ENCODE peak calls at places on chromosomes 11 and 22, in ten cellular contexts. One of them, this sample, is unnamed.

GRCh38 chr11:96827164-96827563 is 437.4 kb downstream of the JRKL start:
- DNase-seq in COR-L47: peak; percentile 2
- DNase-seq in CD8-positive, alpha-beta memory T cell: no peak
- DNase-seq in NCI-H2107: no peak
- DNase-seq in natural killer cell: no peak
- DNase-seq in frontal cortex: peak; percentile 1
- DNase-seq in activated naive CD8-positive, alpha-beta T cell treated with anti-CD3 and anti-CD28 coated beads, Interleukin-2, amount 50 U/mL, for 16 hours: no peak
- DNase-seq in GM04503: no peak
- DNase-seq in EL: no peak
- DNase-seq in mesendoderm: peak; percentile 61
- DNase-seq in this sample: no peak

GRCh38 chr22:27210111-27210739 is 552.8 kb downstream of the MIAT start:
- DNase-seq in COR-L47: no peak
- DNase-seq in CD8-positive, alpha-beta memory T cell: no peak
- DNase-seq in NCI-H2107: no peak
- DNase-seq in natural killer cell: no peak
- DNase-seq in frontal cortex: no peak
- DNase-seq in activated naive CD8-positive, alpha-beta T cell treated with anti-CD3 and anti-CD28 coated beads, Interleukin-2, amount 50 U/mL, for 16 hours: no peak
- DNase-seq in GM04503: no peak
- DNase-seq in EL: no peak
- DNase-seq in mesendoderm: no peak
- DNase-seq in this sample: no peak

GRCh38 chr11:125542709-125543108 is 26.6 kb upstream of the EI24 start:
- DNase-seq in COR-L47: no peak
- DNase-seq in CD8-positive, alpha-beta memory T cell: no peak
- DNase-seq in NCI-H2107: no peak
- DNase-seq in natural killer cell: no peak
- DNase-seq in frontal cortex: no peak
- DNase-seq in activated naive CD8-positive, alpha-beta T cell treated with anti-CD3 and anti-CD28 coated beads, Interleukin-2, amount 50 U/mL, for 16 hours: no peak
- DNase-seq in GM04503: no peak
- DNase-seq in EL: no peak
- DNase-seq in mesendoderm: peak; percentile 72
- DNase-seq in this sample: no peak

GRCh38 chr11:130580372-130580771 is 131.9 kb downstream of the ADAMTS15 start:
- DNase-seq in COR-L47: peak; percentile 83
- DNase-seq in CD8-positive, alpha-beta memory T cell: no peak
- DNase-seq in NCI-H2107: no peak
- DNase-seq in natural killer cell: no peak
- DNase-seq in frontal cortex: peak; percentile 54
- DNase-seq in activated naive CD8-positive, alpha-beta T cell treated with anti-CD3 and anti-CD28 coated beads, Interleukin-2, amount 50 U/mL, for 16 hours: no peak
- DNase-seq in GM04503: peak; percentile 54
- DNase-seq in EL: peak; percentile 87
- DNase-seq in mesendoderm: peak; percentile 97
- DNase-seq in this sample: no peak

GRCh38 chr11:93648168-93648567 is 13.3 kb upstream of the CEP295 start:
- DNase-seq in COR-L47: peak; percentile 22
- DNase-seq in CD8-positive, alpha-beta memory T cell: no peak
- DNase-seq in NCI-H2107: no peak
- DNase-seq in natural killer cell: no peak
- DNase-seq in frontal cortex: no peak
- DNase-seq in activated naive CD8-positive, alpha-beta T cell treated with anti-CD3 and anti-CD28 coated beads, Interleukin-2, amount 50 U/mL, for 16 hours: no peak
- DNase-seq in GM04503: no peak
- DNase-seq in EL: no peak
- DNase-seq in mesendoderm: peak; percentile 55
- DNase-seq in this sample: no peak

GRCh38 chr11:19553683-19554333 is 158.8 kb upstream of the NAV2 start:
- DNase-seq in COR-L47: peak; percentile 64
- DNase-seq in CD8-positive, alpha-beta memory T cell: peak; percentile 17
- DNase-seq in NCI-H2107: peak; percentile 43
- DNase-seq in natural killer cell: peak; percentile 66
- DNase-seq in frontal cortex: peak; percentile 75
- DNase-seq in activated naive CD8-positive, alpha-beta T cell treated with anti-CD3 and anti-CD28 coated beads, Interleukin-2, amount 50 U/mL, for 16 hours: peak; percentile 25
- DNase-seq in GM04503: peak; percentile 13
- DNase-seq in EL: peak; percentile 74
- DNase-seq in mesendoderm: peak; percentile 78
- DNase-seq in this sample: peak; percentile 28

GRCh38 chr22:46902998-46903916 is 140.8 kb downstream of the TBC1D22A start:
- DNase-seq in COR-L47: no peak
- DNase-seq in CD8-positive, alpha-beta memory T cell: no peak
- DNase-seq in NCI-H2107: no peak
- DNase-seq in natural killer cell: no peak
- DNase-seq in frontal cortex: no peak
- DNase-seq in activated naive CD8-positive, alpha-beta T cell treated with anti-CD3 and anti-CD28 coated beads, Interleukin-2, amount 50 U/mL, for 16 hours: no peak
- DNase-seq in GM04503: no peak
- DNase-seq in EL: no peak
- DNase-seq in mesendoderm: peak; percentile 36
- DNase-seq in this sample: no peak

GRCh38 chr11:17388609-17389204 is at the start of gene KCNJ11:
- DNase-seq in COR-L47: no peak
- DNase-seq in CD8-positive, alpha-beta memory T cell: no peak
- DNase-seq in NCI-H2107: peak; percentile 51
- DNase-seq in natural killer cell: no peak
- DNase-seq in frontal cortex: no peak
- DNase-seq in activated naive CD8-positive, alpha-beta T cell treated with anti-CD3 and anti-CD28 coated beads, Interleukin-2, amount 50 U/mL, for 16 hours: no peak
- DNase-seq in GM04503: no peak
- DNase-seq in EL: no peak
- DNase-seq in mesendoderm: peak; percentile 30
- DNase-seq in this sample: no peak

GRCh38 chr11:117814766-117815261 is 9.7 kb downstream of the FXYD2 start:
- DNase-seq in COR-L47: peak; percentile 97
- DNase-seq in CD8-positive, alpha-beta memory T cell: peak; percentile 85
- DNase-seq in NCI-H2107: peak; percentile 79
- DNase-seq in natural killer cell: peak; percentile 65
- DNase-seq in frontal cortex: no peak
- DNase-seq in activated naive CD8-positive, alpha-beta T cell treated with anti-CD3 and anti-CD28 coated beads, Interleukin-2, amount 50 U/mL, for 16 hours: peak; percentile 51
- DNase-seq in GM04503: no peak
- DNase-seq in EL: no peak
- DNase-seq in mesendoderm: no peak
- DNase-seq in this sample: peak; percentile 65

GRCh38 chr11:130441726-130442125 is 6.7 kb upstream of the ADAMTS15 start:
- DNase-seq in COR-L47: no peak
- DNase-seq in CD8-positive, alpha-beta memory T cell: no peak
- DNase-seq in NCI-H2107: no peak
- DNase-seq in natural killer cell: no peak
- DNase-seq in frontal cortex: no peak
- DNase-seq in activated naive CD8-positive, alpha-beta T cell treated with anti-CD3 and anti-CD28 coated beads, Interleukin-2, amount 50 U/mL, for 16 hours: no peak
- DNase-seq in GM04503: no peak
- DNase-seq in EL: no peak
- DNase-seq in mesendoderm: no peak
- DNase-seq in this sample: no peak

GRCh38 chr22:50014053-50014501 is 1.5 kb upstream of the IL17REL start:
- DNase-seq in COR-L47: no peak
- DNase-seq in CD8-positive, alpha-beta memory T cell: no peak
- DNase-seq in NCI-H2107: no peak
- DNase-seq in natural killer cell: no peak
- DNase-seq in frontal cortex: no peak
- DNase-seq in activated naive CD8-positive, alpha-beta T cell treated with anti-CD3 and anti-CD28 coated beads, Interleukin-2, amount 50 U/mL, for 16 hours: no peak
- DNase-seq in GM04503: no peak
- DNase-seq in EL: no peak
- DNase-seq in mesendoderm: no peak
- DNase-seq in this sample: no peak

GRCh38 chr11:124799384-124800225 is 601 bp downstream of the MSANTD2 start:
- DNase-seq in COR-L47: no peak
- DNase-seq in CD8-positive, alpha-beta memory T cell: peak; percentile 58
- DNase-seq in NCI-H2107: no peak
- DNase-seq in natural killer cell: peak; percentile 18
- DNase-seq in frontal cortex: peak; percentile 31
- DNase-seq in activated naive CD8-positive, alpha-beta T cell treated with anti-CD3 and anti-CD28 coated beads, Interleukin-2, amount 50 U/mL, for 16 hours: peak; percentile 1
- DNase-seq in GM04503: no peak
- DNase-seq in EL: peak; percentile 36
- DNase-seq in mesendoderm: peak; percentile 63
- DNase-seq in this sample: peak; percentile 24

GRCh38 chr11:125141686-125142535 is 22.6 kb upstream of the PKNOX2 start:
- DNase-seq in COR-L47: peak; percentile 9
- DNase-seq in CD8-positive, alpha-beta memory T cell: peak; percentile 54
- DNase-seq in NCI-H2107: no peak
- DNase-seq in natural killer cell: peak; percentile 58
- DNase-seq in frontal cortex: peak; percentile 47
- DNase-seq in activated naive CD8-positive, alpha-beta T cell treated with anti-CD3 and anti-CD28 coated beads, Interleukin-2, amount 50 U/mL, for 16 hours: peak; percentile 45
- DNase-seq in GM04503: no peak
- DNase-seq in EL: peak; percentile 32
- DNase-seq in mesendoderm: peak; percentile 87
- DNase-seq in this sample: peak; percentile 36

GRCh38 chr11:9662273-9662672 is 1.6 kb upstream of the SWAP70 start:
- DNase-seq in COR-L47: no peak
- DNase-seq in CD8-positive, alpha-beta memory T cell: no peak
- DNase-seq in NCI-H2107: no peak
- DNase-seq in natural killer cell: no peak
- DNase-seq in frontal cortex: no peak
- DNase-seq in activated naive CD8-positive, alpha-beta T cell treated with anti-CD3 and anti-CD28 coated beads, Interleukin-2, amount 50 U/mL, for 16 hours: no peak
- DNase-seq in GM04503: peak; percentile 5
- DNase-seq in EL: no peak
- DNase-seq in mesendoderm: no peak
- DNase-seq in this sample: no peak

GRCh38 chr22:41598081-41598480 is 8.4 kb upstream of the PMM1 start:
- DNase-seq in COR-L47: no peak
- DNase-seq in CD8-positive, alpha-beta memory T cell: no peak
- DNase-seq in NCI-H2107: no peak
- DNase-seq in natural killer cell: no peak
- DNase-seq in frontal cortex: no peak
- DNase-seq in activated naive CD8-positive, alpha-beta T cell treated with anti-CD3 and anti-CD28 coated beads, Interleukin-2, amount 50 U/mL, for 16 hours: no peak
- DNase-seq in GM04503: no peak
- DNase-seq in EL: peak; percentile 82
- DNase-seq in mesendoderm: no peak
- DNase-seq in this sample: no peak

GRCh38 chr11:76371170-76371569 is 9.8 kb downstream of the THAP12 start:
- DNase-seq in COR-L47: no peak
- DNase-seq in CD8-positive, alpha-beta memory T cell: no peak
- DNase-seq in NCI-H2107: no peak
- DNase-seq in natural killer cell: no peak
- DNase-seq in frontal cortex: peak; percentile 25
- DNase-seq in activated naive CD8-positive, alpha-beta T cell treated with anti-CD3 and anti-CD28 coated beads, Interleukin-2, amount 50 U/mL, for 16 hours: no peak
- DNase-seq in GM04503: no peak
- DNase-seq in EL: peak; percentile 77
- DNase-seq in mesendoderm: no peak
- DNase-seq in this sample: no peak

GRCh38 chr22:50568626-50569025 is 5.9 kb upstream of the SYCE3 start:
- DNase-seq in COR-L47: no peak
- DNase-seq in CD8-positive, alpha-beta memory T cell: no peak
- DNase-seq in NCI-H2107: no peak
- DNase-seq in natural killer cell: no peak
- DNase-seq in frontal cortex: no peak
- DNase-seq in activated naive CD8-positive, alpha-beta T cell treated with anti-CD3 and anti-CD28 coated beads, Interleukin-2, amount 50 U/mL, for 16 hours: no peak
- DNase-seq in GM04503: no peak
- DNase-seq in EL: no peak
- DNase-seq in mesendoderm: no peak
- DNase-seq in this sample: no peak

GRCh38 chr11:128579790-128580504 is 7.4 kb downstream of the ETS1 start:
- DNase-seq in COR-L47: no peak
- DNase-seq in CD8-positive, alpha-beta memory T cell: no peak
- DNase-seq in NCI-H2107: no peak
- DNase-seq in natural killer cell: no peak
- DNase-seq in frontal cortex: no peak
- DNase-seq in activated naive CD8-positive, alpha-beta T cell treated with anti-CD3 and anti-CD28 coated beads, Interleukin-2, amount 50 U/mL, for 16 hours: no peak
- DNase-seq in GM04503: no peak
- DNase-seq in EL: peak; percentile 25
- DNase-seq in mesendoderm: no peak
- DNase-seq in this sample: no peak

GRCh38 chr11:117584056-117584830 is 212.8 kb downstream of the DSCAML1 start:
- DNase-seq in COR-L47: no peak
- DNase-seq in CD8-positive, alpha-beta memory T cell: no peak
- DNase-seq in NCI-H2107: no peak
- DNase-seq in natural killer cell: no peak
- DNase-seq in frontal cortex: no peak
- DNase-seq in activated naive CD8-positive, alpha-beta T cell treated with anti-CD3 and anti-CD28 coated beads, Interleukin-2, amount 50 U/mL, for 16 hours: no peak
- DNase-seq in GM04503: peak; percentile 5
- DNase-seq in EL: peak; percentile 18
- DNase-seq in mesendoderm: no peak
- DNase-seq in this sample: no peak

GRCh38 chr11:2346586-2347335 is 30.3 kb upstream of the CD81 start:
- DNase-seq in COR-L47: no peak
- DNase-seq in CD8-positive, alpha-beta memory T cell: no peak
- DNase-seq in NCI-H2107: no peak
- DNase-seq in natural killer cell: no peak
- DNase-seq in frontal cortex: no peak
- DNase-seq in activated naive CD8-positive, alpha-beta T cell treated with anti-CD3 and anti-CD28 coated beads, Interleukin-2, amount 50 U/mL, for 16 hours: no peak
- DNase-seq in GM04503: no peak
- DNase-seq in EL: no peak
- DNase-seq in mesendoderm: no peak
- DNase-seq in this sample: no peak

GRCh38 chr11:95500466-95500865 is 269.5 kb upstream of the SESN3 start:
- DNase-seq in COR-L47: no peak
- DNase-seq in CD8-positive, alpha-beta memory T cell: no peak
- DNase-seq in NCI-H2107: no peak
- DNase-seq in natural killer cell: no peak
- DNase-seq in frontal cortex: no peak
- DNase-seq in activated naive CD8-positive, alpha-beta T cell treated with anti-CD3 and anti-CD28 coated beads, Interleukin-2, amount 50 U/mL, for 16 hours: no peak
- DNase-seq in GM04503: no peak
- DNase-seq in EL: no peak
- DNase-seq in mesendoderm: peak; percentile 19
- DNase-seq in this sample: no peak

GRCh38 chr11:110176366-110177056 is 83.3 kb downstream of the ZC3H12C start:
- DNase-seq in COR-L47: no peak
- DNase-seq in CD8-positive, alpha-beta memory T cell: no peak
- DNase-seq in NCI-H2107: no peak
- DNase-seq in natural killer cell: no peak
- DNase-seq in frontal cortex: no peak
- DNase-seq in activated naive CD8-positive, alpha-beta T cell treated with anti-CD3 and anti-CD28 coated beads, Interleukin-2, amount 50 U/mL, for 16 hours: no peak
- DNase-seq in GM04503: no peak
- DNase-seq in EL: peak; percentile 56
- DNase-seq in mesendoderm: peak; percentile 66
- DNase-seq in this sample: no peak

GRCh38 chr11:73140213-73141030 is 1.7 kb downstream of the FCHSD2 start:
- DNase-seq in COR-L47: no peak
- DNase-seq in CD8-positive, alpha-beta memory T cell: peak; percentile 12
- DNase-seq in NCI-H2107: no peak
- DNase-seq in natural killer cell: no peak
- DNase-seq in frontal cortex: no peak
- DNase-seq in activated naive CD8-positive, alpha-beta T cell treated with anti-CD3 and anti-CD28 coated beads, Interleukin-2, amount 50 U/mL, for 16 hours: no peak
- DNase-seq in GM04503: no peak
- DNase-seq in EL: peak; percentile 54
- DNase-seq in mesendoderm: peak; percentile 23
- DNase-seq in this sample: no peak

GRCh38 chr22:24758164-24758799 is 16.2 kb downstream of the PIWIL3 start:
- DNase-seq in COR-L47: peak; percentile 27
- DNase-seq in CD8-positive, alpha-beta memory T cell: peak; percentile 43
- DNase-seq in NCI-H2107: no peak
- DNase-seq in natural killer cell: peak; percentile 34
- DNase-seq in frontal cortex: peak; percentile 53
- DNase-seq in activated naive CD8-positive, alpha-beta T cell treated with anti-CD3 and anti-CD28 coated beads, Interleukin-2, amount 50 U/mL, for 16 hours: peak; percentile 9
- DNase-seq in GM04503: no peak
- DNase-seq in EL: peak; percentile 59
- DNase-seq in mesendoderm: peak; percentile 45
- DNase-seq in this sample: peak; percentile 19

GRCh38 chr22:21943571-21944448 is 8.8 kb downstream of the PPM1F start:
- DNase-seq in COR-L47: no peak
- DNase-seq in CD8-positive, alpha-beta memory T cell: no peak
- DNase-seq in NCI-H2107: no peak
- DNase-seq in natural killer cell: no peak
- DNase-seq in frontal cortex: no peak
- DNase-seq in activated naive CD8-positive, alpha-beta T cell treated with anti-CD3 and anti-CD28 coated beads, Interleukin-2, amount 50 U/mL, for 16 hours: no peak
- DNase-seq in GM04503: no peak
- DNase-seq in EL: peak; percentile 56
- DNase-seq in mesendoderm: no peak
- DNase-seq in this sample: no peak

GRCh38 chr11:64292458-64293254 is 1.6 kb downstream of the KCNK4 start:
- DNase-seq in COR-L47: no peak
- DNase-seq in CD8-positive, alpha-beta memory T cell: no peak
- DNase-seq in NCI-H2107: no peak
- DNase-seq in natural killer cell: no peak
- DNase-seq in frontal cortex: no peak
- DNase-seq in activated naive CD8-positive, alpha-beta T cell treated with anti-CD3 and anti-CD28 coated beads, Interleukin-2, amount 50 U/mL, for 16 hours: no peak
- DNase-seq in GM04503: no peak
- DNase-seq in EL: no peak
- DNase-seq in mesendoderm: no peak
- DNase-seq in this sample: no peak

This sample was measured in stimulated activated CD4-positive, alpha-beta T cell treated with anti-CD3 and anti-CD28 coated beads, Interleukin-15, amount 100 ng/mL, for 1 hour.